ENCODE peak calls at places on chromosomes 1 and 21, in seven cellular contexts. K is lower lobe of right lung, Q is colonic mucosa, X is neural progenitor cell, N is choroid plexus epithelial cell, S is A549, V is fibroblast of lung. U is an unnamed sample.

GRCh38 chr1:8660455-8660854 is 157.0 kb downstream of the RERE start:
- DNase-seq in Q (no peak), V (peak), S (no peak), K (no peak), X (no peak), N (peak), U (peak)

GRCh38 chr1:177741476-177741875 is 228.4 kb downstream of the SEC16B start:
- DNase-seq in V (no peak), Q (no peak), X (peak), K (no peak), N (no peak), S (no peak), U (no peak)

GRCh38 chr1:63968663-63969460 is 195.0 kb downstream of the ROR1 start:
- DNase-seq in X (no peak), N (peak), S (no peak), K (no peak), Q (no peak), V (peak), U (no peak)

GRCh38 chr1:910881-911721 is 12.6 kb upstream of the SAMD11 start:
- DNase-seq in Q (peak), S (peak), N (no peak), K (no peak), X (peak), V (no peak), U (peak)

GRCh38 chr1:117232551-117232950 is 21.8 kb upstream of the VTCN1 start:
- DNase-seq in Q (no peak), V (no peak), K (no peak), X (no peak), N (no peak), S (no peak), U (no peak)

GRCh38 chr1:212712451-212713303 is 13.0 kb upstream of the BATF3 start:
- DNase-seq in V (no peak), X (peak), S (no peak), Q (no peak), N (peak), K (no peak), U (no peak)

GRCh38 chr1:227549892-227550291 is 13.5 kb upstream of the ZNF678 start:
- DNase-seq in S (no peak), Q (peak), V (no peak), K (no peak), X (no peak), N (no peak), U (no peak)

GRCh38 chr1:182602945-182603645 is 1.1 kb downstream of the RGS16 start:
- DNase-seq in N (no peak), Q (no peak), S (no peak), V (no peak), X (no peak), K (peak), U (no peak)

GRCh38 chr1:56972971-56973370 is 7.2 kb upstream of the C8B start:
- DNase-seq in Q (no peak), X (no peak), V (no peak), N (no peak), S (no peak), K (no peak), U (no peak)

GRCh38 chr1:201739492-201740085 is 89.4 kb upstream of the IPO9 start:
- DNase-seq in V (peak), X (peak), Q (peak), N (peak), K (peak), S (no peak), U (no peak)

GRCh38 chr1:39105061-39105840 is 79.1 kb downstream of the NDUFS5 start:
- DNase-seq in K (peak), S (no peak), Q (peak), V (peak), X (peak), N (peak), U (no peak)

GRCh38 chr21:26964379-26964778 is 2.5 kb downstream of the ADAMTS5 start:
- DNase-seq in Q (peak), K (no peak), X (peak), N (no peak), S (no peak), V (peak), U (peak)

GRCh38 chr1:29706936-29707335 is 470.6 kb downstream of the PTPRU start:
- DNase-seq in X (peak), S (peak), K (no peak), V (peak), N (peak), Q (no peak), U (no peak)

GRCh38 chr1:3466366-3467075 is 12.1 kb downstream of the ARHGEF16 start:
- DNase-seq in K (peak), V (no peak), N (no peak), X (no peak), Q (no peak), S (no peak), U (no peak)

GRCh38 chr1:58649555-58649954 is 50.3 kb downstream of the MYSM1 start:
- DNase-seq in S (no peak), X (no peak), K (no peak), N (peak), V (no peak), Q (peak), U (no peak)

GRCh38 chr1:228032041-228032440 is 25.2 kb downstream of the WNT3A start:
- DNase-seq in X (no peak), K (peak), S (no peak), N (no peak), V (no peak), Q (no peak), U (no peak)

GRCh38 chr21:42845296-42845965 is 33.9 kb downstream of the WDR4 start:
- DNase-seq in S (no peak), N (no peak), V (peak), Q (no peak), K (peak), X (no peak), U (no peak)

GRCh38 chr1:220689696-220690095 is 467 bp upstream of the C1orf115 start:
- DNase-seq in X (no peak), N (no peak), Q (no peak), K (no peak), V (no peak), S (no peak), U (no peak)

GRCh38 chr1:16122361-16122881 is 33.4 kb downstream of the EPHA2 start:
- DNase-seq in V (no peak), K (peak), S (no peak), X (no peak), N (peak), Q (no peak), U (no peak)

GRCh38 chr1:212597495-212597894 is 11.1 kb upstream of the ATF3 start:
- DNase-seq in K (no peak), V (peak), N (peak), X (no peak), S (no peak), Q (no peak), U (no peak)

GRCh38 chr1:215076312-215076711 is 6.2 kb upstream of the KCNK2 start:
- DNase-seq in K (no peak), S (no peak), V (peak), X (peak), Q (no peak), N (peak), U (no peak)

GRCh38 chr1:210587547-210587946 is 258.8 kb downstream of the HHAT start:
- DNase-seq in Q (no peak), X (no peak), S (no peak), V (peak), K (no peak), N (peak), U (no peak)

GRCh38 chr1:222654849-222655248 is 37.0 kb downstream of the MIA3 start:
- DNase-seq in N (peak), X (no peak), K (peak), Q (peak), S (no peak), V (no peak), U (no peak)

GRCh38 chr1:247293047-247293446 is 37.2 kb downstream of the VN1R5 start:
- DNase-seq in S (no peak), X (peak), Q (no peak), N (peak), V (peak), K (no peak), U (no peak)

GRCh38 chr1:40032240-40032891 is 8.2 kb upstream of the CAP1 start:
- DNase-seq in V (peak), K (no peak), N (peak), X (peak), Q (peak), S (peak), U (no peak)

GRCh38 chr1:178004926-178005391 is 35.1 kb upstream of the SEC16B start:
- DNase-seq in V (peak), N (peak), K (no peak), S (no peak), X (no peak), Q (no peak), U (peak)

GRCh38 chr1:246343937-246344336 is 163.1 kb downstream of the SMYD3 start:
- DNase-seq in Q (no peak), K (no peak), S (no peak), N (no peak), V (no peak), X (no peak), U (no peak)

GRCh38 chr1:117590273-117590925 is 15.4 kb upstream of the TENT5C start:
- DNase-seq in N (no peak), Q (peak), X (no peak), V (no peak), S (no peak), K (no peak), U (no peak)

GRCh38 chr1:176855434-176855745 is 309.1 kb downstream of the ASTN1 start:
- DNase-seq in N (no peak), X (no peak), V (no peak), Q (no peak), K (no peak), S (no peak), U (no peak)

GRCh38 chr1:76330993-76331603 is 256.6 kb downstream of the ST6GALNAC3 start:
- DNase-seq in K (no peak), V (peak), N (peak), X (peak), S (peak), Q (peak), U (peak)

GRCh38 chr1:42852608-42852980 is 6.2 kb downstream of the ZNF691 start:
- DNase-seq in N (peak), Q (no peak), X (no peak), S (no peak), K (no peak), V (no peak), U (no peak)

GRCh38 chr1:86758570-86758969 is 54.2 kb downstream of the SH3GLB1 start:
- DNase-seq in S (no peak), N (no peak), Q (peak), V (no peak), X (no peak), K (no peak), U (no peak)

GRCh38 chr1:226086776-226087175 is 24.3 kb downstream of the H3-3A start:
- DNase-seq in S (no peak), X (no peak), V (no peak), Q (no peak), K (no peak), N (no peak), U (no peak)

GRCh38 chr1:152941037-152941700 is 5.8 kb upstream of the SPRR5 start:
- DNase-seq in V (no peak), X (no peak), Q (no peak), K (no peak), N (no peak), S (no peak), U (no peak)

GRCh38 chr1:21925334-21925940 is 11.7 kb downstream of the HSPG2 start:
- DNase-seq in X (no peak), S (no peak), V (no peak), N (no peak), Q (no peak), K (no peak), U (no peak)

GRCh38 chr1:203083463-203083921 is 2.3 kb downstream of the MYOG start:
- DNase-seq in K (no peak), Q (peak), X (no peak), S (no peak), V (no peak), N (no peak), U (no peak)

GRCh38 chr1:151368000-151368744 is 4.3 kb downstream of the SELENBP1 start:
- DNase-seq in Q (no peak), K (peak), V (no peak), S (no peak), X (no peak), N (no peak), U (no peak)

GRCh38 chr1:151356668-151357067 is 9.6 kb upstream of the RFX5 start:
- DNase-seq in S (no peak), K (no peak), N (no peak), V (no peak), X (no peak), Q (no peak), U (no peak)

GRCh38 chr1:151364996-151365395 is 7.5 kb downstream of the SELENBP1 start:
- DNase-seq in X (no peak), N (no peak), S (no peak), Q (no peak), K (no peak), V (no peak), U (no peak)

GRCh38 chr1:151361883-151362282 is 10.6 kb downstream of the SELENBP1 start:
- DNase-seq in S (no peak), N (no peak), Q (no peak), X (no peak), K (no peak), V (no peak), U (no peak)

DNA sequence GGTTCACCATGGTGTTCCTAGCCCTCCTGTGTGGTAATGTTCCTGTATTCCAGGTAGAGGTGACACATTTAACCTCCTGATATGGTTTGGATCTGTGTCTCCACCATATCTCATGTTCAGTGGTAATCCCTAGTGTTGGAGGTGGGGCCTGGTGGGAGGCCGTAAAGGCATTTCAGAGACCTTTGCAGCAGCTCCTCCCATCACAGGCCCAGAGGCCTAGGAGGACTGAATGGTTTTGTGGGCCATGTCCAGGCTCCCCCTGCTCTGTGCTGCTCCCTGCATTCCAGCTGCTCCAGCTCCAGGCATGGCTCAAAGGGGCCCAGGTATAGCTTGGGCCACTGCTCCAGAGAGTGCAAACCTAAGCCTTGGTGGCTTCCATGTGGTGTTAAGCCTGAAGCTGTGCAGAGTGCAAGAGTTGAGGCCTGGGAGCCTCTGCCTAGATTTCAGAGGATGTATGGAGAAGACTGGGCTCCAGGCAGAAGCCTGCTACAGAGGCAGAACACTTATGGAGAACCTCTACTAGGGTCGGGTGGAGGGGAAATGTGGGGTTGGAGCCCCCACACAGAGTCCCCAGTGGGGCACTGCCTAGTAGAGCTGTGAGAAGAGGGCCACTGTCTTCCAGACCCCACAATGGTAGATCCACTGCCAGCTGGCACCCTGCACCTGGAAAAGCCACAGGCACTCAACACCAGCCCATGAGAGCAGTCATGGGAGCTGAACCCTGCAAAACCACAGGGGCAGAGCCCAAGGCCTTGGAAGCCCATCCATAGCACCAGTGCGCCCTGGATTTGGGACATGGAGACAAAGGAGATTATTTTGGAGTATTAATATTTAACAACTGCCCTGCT is 10.0 kb downstream of the SELENBP1 start:
- DNase-seq in K (no peak), N (no peak), Q (no peak), X (no peak), S (no peak), V (no peak), U (no peak)
- H3K4me3 ChIP-seq in K (no peak), N (no peak), Q (no peak), X (no peak), S (no peak), V (no peak), U (no peak)

GRCh38 chr1:31691951-31692350 is 11.9 kb downstream of the COL16A1 start:
- DNase-seq in S (no peak), Q (no peak), K (no peak), N (no peak), X (no peak), V (no peak), U (no peak)
- TF ChIP-seq CTCF in S (peak), Q (no peak), K (no peak), N (peak), X (peak), V (no peak), U (no peak)

GRCh38 chr1:37845049-37845646 is 14.2 kb downstream of the MTF1 start:
- DNase-seq in Q (no peak), S (no peak), K (no peak), V (no peak), N (no peak), X (no peak), U (no peak)

GRCh38 chr1:37839676-37840075 is 19.7 kb downstream of the MTF1 start:
- DNase-seq in Q (no peak), S (no peak), N (no peak), K (no peak), X (no peak), V (no peak), U (no peak)

GRCh38 chr1:37841652-37842051 is 17.7 kb downstream of the MTF1 start:
- DNase-seq in S (no peak), Q (no peak), V (no peak), X (no peak), N (no peak), K (no peak), U (no peak)

GRCh38 chr1:37845781-37846180 is 13.6 kb downstream of the MTF1 start:
- DNase-seq in N (peak), K (no peak), Q (no peak), V (no peak), X (no peak), S (no peak), U (no peak)

DNA sequence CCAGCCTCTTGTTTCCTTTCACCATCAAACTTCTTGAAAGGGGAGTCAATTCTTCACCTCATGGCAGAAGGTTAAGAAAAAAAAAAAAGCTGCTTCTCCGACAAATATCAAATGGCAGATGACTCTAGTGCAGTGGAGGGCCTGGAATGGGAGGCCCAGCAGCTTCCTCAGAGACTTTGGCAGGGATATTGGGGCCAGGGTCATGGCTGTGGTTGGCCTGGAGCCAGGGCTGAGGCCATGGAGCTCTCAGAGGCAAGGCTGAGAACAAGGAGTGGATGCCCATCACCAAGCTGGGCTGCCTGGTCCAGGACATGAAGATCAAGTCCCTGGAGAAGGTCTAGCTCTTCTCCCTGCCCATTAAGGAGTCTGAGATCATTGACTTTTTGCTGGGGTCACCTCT is 18.7 kb downstream of the MTF1 start:
- DNase-seq in N (peak), V (peak), Q (no peak), K (no peak), S (no peak), X (no peak), U (no peak)
- H3K4me3 ChIP-seq in N (no peak), V (no peak), Q (no peak), K (no peak), S (no peak), X (no peak), U (no peak)

DNA sequence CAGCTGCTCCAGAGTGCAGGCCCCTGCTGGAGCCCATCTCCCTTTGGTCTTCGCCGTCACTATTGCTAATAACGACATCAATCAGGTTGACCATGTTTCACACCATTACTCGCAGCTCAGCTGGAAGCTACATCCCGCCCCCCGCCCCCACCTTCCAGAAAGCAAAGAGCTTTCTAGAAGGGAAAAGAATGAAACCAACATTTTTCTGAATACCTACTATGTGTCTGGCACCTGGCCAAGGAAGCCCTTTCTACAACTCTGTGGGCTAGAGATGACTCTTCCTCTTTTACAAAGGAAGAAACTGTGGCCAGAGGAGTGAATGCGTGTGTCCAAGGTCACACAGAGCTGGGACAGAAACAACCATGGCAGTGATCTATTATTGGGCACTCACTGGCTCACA is 5.4 kb downstream of the NKAIN1 start:
- DNase-seq in X (no peak), N (no peak), S (no peak), V (no peak), K (no peak), Q (no peak), U (no peak)
- TF ChIP-seq CTCF in X (no peak), N (no peak), S (no peak), V (no peak), K (no peak), Q (no peak), U (no peak)

GRCh38 chr21:36385909-36386642 is 884 bp downstream of the CHAF1B start:
- DNase-seq in X (peak), V (peak), N (peak), K (no peak), Q (no peak), S (no peak), U (no peak)

GRCh38 chr21:36385233-36385908 is at the start of gene CHAF1B:
- DNase-seq in S (peak), N (peak), X (peak), K (peak), Q (peak), V (peak), U (no peak)

GRCh38 chr21:36384885-36385232 is 333 bp upstream of the CHAF1B start:
- DNase-seq in N (no peak), Q (no peak), X (no peak), K (no peak), V (no peak), S (no peak), U (no peak)

GRCh38 chr21:36388076-36388475 is 2.9 kb downstream of the CHAF1B start:
- DNase-seq in X (no peak), S (no peak), Q (no peak), V (no peak), K (no peak), N (no peak), U (no peak)

GRCh38 chr21:36388835-36389234 is 3.6 kb downstream of the CHAF1B start:
- DNase-seq in V (peak), K (no peak), Q (no peak), N (peak), S (no peak), X (peak), U (no peak)
- H3K4me3 ChIP-seq in V (no peak), K (no peak), Q (no peak), N (no peak), S (no peak), X (no peak), U (no peak)